ENCODE peak calls at places on chromosomes 4 and X, in four cellular contexts. One of them, this sample, is unnamed.

GRCh38 chr4:38769441-38770210 is 13.2 kb downstream of the TLR10 start:
- DNase-seq in OCI-LY7: no peak
- DNase-seq in EL: no peak
- DNase-seq in activated CD4-positive, alpha-beta T cell treated with anti-CD3 and anti-CD28 coated beads for 4 hours: no peak
- DNase-seq in this sample: no peak

GRCh38 chrX:25004485-25005032 is 11.2 kb downstream of the ARX start:
- DNase-seq in EL: no peak
- DNase-seq in activated CD4-positive, alpha-beta T cell treated with anti-CD3 and anti-CD28 coated beads for 4 hours: no peak
- DNase-seq in OCI-LY7: no peak
- DNase-seq in this sample: no peak

GRCh38 chr4:66853845-66854244 is 691.5 kb downstream of the CENPC start:
- DNase-seq in activated CD4-positive, alpha-beta T cell treated with anti-CD3 and anti-CD28 coated beads for 4 hours: no peak
- DNase-seq in OCI-LY7: no peak
- DNase-seq in EL: no peak
- DNase-seq in this sample: no peak

GRCh38 chr4:147481577-147482109 is 746 bp downstream of the EDNRA start:
- DNase-seq in EL: no peak
- DNase-seq in activated CD4-positive, alpha-beta T cell treated with anti-CD3 and anti-CD28 coated beads for 4 hours: no peak
- DNase-seq in OCI-LY7: no peak
- DNase-seq in this sample: no peak

GRCh38 chrX:64379924-64380323 is 15.3 kb downstream of the MTMR8 start:
- DNase-seq in OCI-LY7: no peak
- DNase-seq in EL: no peak
- DNase-seq in activated CD4-positive, alpha-beta T cell treated with anti-CD3 and anti-CD28 coated beads for 4 hours: no peak
- DNase-seq in this sample: no peak

GRCh38 chr4:60648774-60649173 is 551.4 kb upstream of the ADGRL3 start:
- DNase-seq in EL: no peak
- DNase-seq in activated CD4-positive, alpha-beta T cell treated with anti-CD3 and anti-CD28 coated beads for 4 hours: no peak
- DNase-seq in OCI-LY7: no peak
- DNase-seq in this sample: no peak

GRCh38 chr4:139704915-139705485 is 39.4 kb downstream of the MGST2 start:
- DNase-seq in EL: peak; percentile 9
- DNase-seq in activated CD4-positive, alpha-beta T cell treated with anti-CD3 and anti-CD28 coated beads for 4 hours: no peak
- DNase-seq in OCI-LY7: peak; percentile 7
- DNase-seq in this sample: no peak

GRCh38 chrX:149495573-149496071 is 9.5 kb downstream of the IDS start:
- DNase-seq in EL: peak; percentile 84
- DNase-seq in OCI-LY7: no peak
- DNase-seq in activated CD4-positive, alpha-beta T cell treated with anti-CD3 and anti-CD28 coated beads for 4 hours: no peak
- DNase-seq in this sample: no peak

GRCh38 chrX:20418379-20418778 is 151.7 kb upstream of the RPS6KA3 start:
- DNase-seq in activated CD4-positive, alpha-beta T cell treated with anti-CD3 and anti-CD28 coated beads for 4 hours: no peak
- DNase-seq in EL: no peak
- DNase-seq in OCI-LY7: no peak
- DNase-seq in this sample: no peak

GRCh38 chrX:101206471-101206870 is 13.1 kb upstream of the DRP2 start:
- DNase-seq in activated CD4-positive, alpha-beta T cell treated with anti-CD3 and anti-CD28 coated beads for 4 hours: no peak
- DNase-seq in EL: peak; percentile 48
- DNase-seq in OCI-LY7: peak; percentile 59
- DNase-seq in this sample: no peak

GRCh38 chr4:35503435-35503834 is 740.9 kb downstream of the ARAP2 start:
- DNase-seq in activated CD4-positive, alpha-beta T cell treated with anti-CD3 and anti-CD28 coated beads for 4 hours: no peak
- DNase-seq in EL: no peak
- DNase-seq in OCI-LY7: no peak
- DNase-seq in this sample: no peak

GRCh38 chrX:151609222-151609621 is 45.7 kb downstream of the PASD1 start:
- DNase-seq in EL: no peak
- DNase-seq in activated CD4-positive, alpha-beta T cell treated with anti-CD3 and anti-CD28 coated beads for 4 hours: no peak
- DNase-seq in OCI-LY7: no peak
- DNase-seq in this sample: no peak

GRCh38 chr4:140150886-140151699 is 2.9 kb downstream of the MAML3 start:
- DNase-seq in OCI-LY7: peak; percentile 83
- DNase-seq in activated CD4-positive, alpha-beta T cell treated with anti-CD3 and anti-CD28 coated beads for 4 hours: peak; percentile 74
- DNase-seq in EL: peak; percentile 92
- DNase-seq in this sample: peak; percentile 55

GRCh38 chr4:70511365-70511764 is 7.0 kb upstream of the AMTN start:
- DNase-seq in EL: no peak
- DNase-seq in activated CD4-positive, alpha-beta T cell treated with anti-CD3 and anti-CD28 coated beads for 4 hours: no peak
- DNase-seq in OCI-LY7: no peak
- DNase-seq in this sample: no peak

GRCh38 chrX:107167163-107167921 is 38.9 kb downstream of the NUP62CL start:
- DNase-seq in EL: no peak
- DNase-seq in OCI-LY7: no peak
- DNase-seq in activated CD4-positive, alpha-beta T cell treated with anti-CD3 and anti-CD28 coated beads for 4 hours: no peak
- DNase-seq in this sample: no peak

GRCh38 chr4:74433541-74434172 is 11.3 kb upstream of the AREG start:
- DNase-seq in EL: peak; percentile 24
- DNase-seq in OCI-LY7: peak; percentile 9
- DNase-seq in activated CD4-positive, alpha-beta T cell treated with anti-CD3 and anti-CD28 coated beads for 4 hours: no peak
- DNase-seq in this sample: no peak

GRCh38 chrX:139811942-139812629 is 104.1 kb upstream of the MCF2 start:
- DNase-seq in activated CD4-positive, alpha-beta T cell treated with anti-CD3 and anti-CD28 coated beads for 4 hours: no peak
- DNase-seq in EL: no peak
- DNase-seq in OCI-LY7: peak; percentile 1
- DNase-seq in this sample: no peak

GRCh38 chrX:48474127-48474526 is 1.9 kb upstream of the FTSJ1 start:
- DNase-seq in OCI-LY7: peak; percentile 31
- DNase-seq in activated CD4-positive, alpha-beta T cell treated with anti-CD3 and anti-CD28 coated beads for 4 hours: no peak
- DNase-seq in EL: peak; percentile 26
- DNase-seq in this sample: no peak

GRCh38 chrX:86148024-86148511 is at the start of gene DACH2:
- DNase-seq in EL: peak; percentile 37
- DNase-seq in activated CD4-positive, alpha-beta T cell treated with anti-CD3 and anti-CD28 coated beads for 4 hours: peak; percentile 7
- DNase-seq in OCI-LY7: no peak
- DNase-seq in this sample: peak; percentile 6

GRCh38 chr4:48904541-48905142 is 1.9 kb downstream of the OCIAD2 start:
- DNase-seq in OCI-LY7: no peak
- DNase-seq in EL: peak; percentile 53
- DNase-seq in activated CD4-positive, alpha-beta T cell treated with anti-CD3 and anti-CD28 coated beads for 4 hours: no peak
- DNase-seq in this sample: no peak

GRCh38 chr4:155676430-155676825 is 9.8 kb downstream of the GUCY1A1 start:
- DNase-seq in activated CD4-positive, alpha-beta T cell treated with anti-CD3 and anti-CD28 coated beads for 4 hours: no peak
- DNase-seq in EL: no peak
- DNase-seq in OCI-LY7: no peak
- DNase-seq in this sample: no peak

GRCh38 chr4:83251074-83251835 is 33.3 kb downstream of the COQ2 start:
- DNase-seq in activated CD4-positive, alpha-beta T cell treated with anti-CD3 and anti-CD28 coated beads for 4 hours: no peak
- DNase-seq in OCI-LY7: no peak
- DNase-seq in EL: peak; percentile 31
- DNase-seq in this sample: no peak

GRCh38 chrX:133333154-133333750 is 82.0 kb downstream of the GPC4 start:
- DNase-seq in EL: no peak
- DNase-seq in activated CD4-positive, alpha-beta T cell treated with anti-CD3 and anti-CD28 coated beads for 4 hours: no peak
- DNase-seq in OCI-LY7: no peak
- DNase-seq in this sample: no peak

GRCh38 chr4:79528241-79528706 is 120.2 kb upstream of the GK2 start:
- DNase-seq in OCI-LY7: no peak
- DNase-seq in EL: no peak
- DNase-seq in activated CD4-positive, alpha-beta T cell treated with anti-CD3 and anti-CD28 coated beads for 4 hours: no peak
- DNase-seq in this sample: no peak

GRCh38 chrX:37380920-37381319 is 31.8 kb downstream of the PRRG1 start:
- DNase-seq in OCI-LY7: no peak
- DNase-seq in EL: peak; percentile 43
- DNase-seq in activated CD4-positive, alpha-beta T cell treated with anti-CD3 and anti-CD28 coated beads for 4 hours: no peak
- DNase-seq in this sample: no peak